ENCODE peak calls at places on chromosomes 6 and 20, in seven cellular contexts. F is CD8-positive, alpha-beta T cell; G is brain microvascular endothelial cell; A is foreskin fibroblast; O is IMR-90; B is neural crest cell; X is progenitor cell of endocrine pancreas. L is an unnamed sample.

GRCh38 chr6:107800564-107801164 is 23.4 kb downstream of the SCML4 start:
- DNase-seq in A (no peak), O (no peak), F (no peak), X (no peak), G (no peak), B (no peak), L (no peak)

GRCh38 chr6:55679503-55679902 is 100.5 kb upstream of the HMGCLL1 start:
- DNase-seq in F (no peak), B (no peak), O (no peak), A (no peak), G (no peak), X (no peak), L (no peak)

GRCh38 chr6:1619666-1620503 is 10.2 kb downstream of the FOXC1 start:
- DNase-seq in F (no peak), B (no peak), G (no peak), A (no peak), X (no peak), O (no peak), L (no peak)

GRCh38 chr20:2603816-2604505 is 48.5 kb upstream of the NOP56 start:
- DNase-seq in A (no peak), X (no peak), B (no peak), G (no peak), F (no peak), O (no peak), L (no peak)

GRCh38 chr20:3658708-3659491 is 4.3 kb downstream of the GFRA4 start:
- DNase-seq in F (no peak), G (no peak), X (no peak), B (no peak), O (no peak), A (no peak), L (no peak)

GRCh38 chr20:45538209-45538798 is 978 bp downstream of the WFDC6 start:
- DNase-seq in X (no peak), G (no peak), F (no peak), O (no peak), B (no peak), A (no peak), L (no peak)

GRCh38 chr6:150145830-150146229 is 3.0 kb downstream of the PPP1R14C start:
- DNase-seq in F (no peak), G (no peak), X (no peak), B (no peak), O (no peak), A (no peak), L (no peak)

GRCh38 chr20:36728986-36729385 is 16.9 kb downstream of the NDRG3 start:
- DNase-seq in O (peak; percentile 56), B (no peak), G (peak; percentile 22), X (no peak), F (no peak), A (no peak), L (no peak)

GRCh38 chr6:131116755-131117360 is 18.4 kb upstream of the AKAP7 start:
- DNase-seq in B (no peak), F (peak; percentile 7), O (peak; percentile 64), X (no peak), A (peak; percentile 25), G (peak; percentile 42), L (no peak)

GRCh38 chr20:38864662-38865061 is 59.2 kb downstream of the PPP1R16B start:
- DNase-seq in G (no peak), A (no peak), O (no peak), B (no peak), F (no peak), X (no peak), L (no peak)

GRCh38 chr6:112030206-112030932 is 23.5 kb upstream of the CCN6 start:
- DNase-seq in F (no peak), O (no peak), B (no peak), G (no peak), A (no peak), X (no peak), L (no peak)

GRCh38 chr6:123321020-123321419 is 315.7 kb downstream of the TRDN start:
- DNase-seq in X (no peak), G (no peak), B (no peak), F (no peak), O (no peak), A (no peak), L (no peak)

GRCh38 chr6:113464959-113465358 is 392.2 kb upstream of the MARCKS start:
- DNase-seq in A (peak; percentile 89), G (peak; percentile 72), B (no peak), O (peak; percentile 85), F (no peak), X (no peak), L (no peak)

GRCh38 chr20:38134427-38135281 is 30.4 kb downstream of the TGM2 start:
- DNase-seq in X (no peak), B (no peak), O (peak; percentile 64), G (peak; percentile 79), A (peak; percentile 32), F (no peak), L (no peak)

GRCh38 chr20:5482791-5483190 is 166.0 kb upstream of the PROKR2 start:
- DNase-seq in G (peak; percentile 27), B (no peak), X (no peak), O (peak; percentile 17), F (no peak), A (peak; percentile 18), L (no peak)

GRCh38 chr6:170516783-170517616 is 36.1 kb downstream of the PSMB1 start:
- DNase-seq in F (peak; percentile 36), X (peak; percentile 25), B (peak; percentile 37), A (peak; percentile 64), G (peak; percentile 71), O (peak; percentile 78), L (peak; percentile 45)

GRCh38 chr6:402901-403658 is 11.5 kb downstream of the IRF4 start:
- DNase-seq in X (no peak), F (no peak), O (no peak), A (no peak), B (no peak), G (no peak), L (no peak)

GRCh38 chr6:43494321-43494720 is 15.8 kb downstream of the LRRC73 start:
- DNase-seq in F (no peak), X (no peak), O (no peak), G (no peak), A (no peak), B (no peak), L (no peak)

DNA sequence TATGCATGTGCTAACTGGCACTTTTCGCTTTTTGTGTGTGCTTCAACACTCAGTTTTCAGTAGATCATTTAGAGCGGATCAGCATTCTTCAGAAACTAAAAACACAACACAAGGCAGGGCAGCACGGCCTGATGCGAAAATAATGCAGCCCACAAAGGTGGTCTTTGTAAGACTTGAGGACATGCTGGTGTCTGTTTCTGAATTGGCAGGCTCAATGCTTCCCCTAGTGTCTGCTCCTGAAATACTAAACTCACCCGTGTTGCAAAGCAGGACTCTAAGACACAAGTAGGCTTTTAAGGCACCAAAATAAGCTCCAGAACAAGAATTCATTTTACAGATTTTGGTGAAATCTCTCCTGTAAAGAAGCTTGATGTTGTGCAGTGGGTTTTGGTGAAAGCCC is 676.5 kb downstream of the TENT5A start:
- DNase-seq in G (peak; percentile 7), F (no peak), X (no peak), O (peak; percentile 12), A (no peak), B (peak; percentile 36), L (no peak)
- TF ChIP-seq CTCF in G (peak; percentile 77), F (no peak), X (peak; percentile 65), O (peak; percentile 39), A (peak; percentile 58), B (peak; percentile 67), L (no peak)

GRCh38 chr20:25213566-25214415 is 18.3 kb downstream of the ENTPD6 start:
- DNase-seq in G (no peak), F (no peak), A (no peak), B (no peak), O (no peak), X (no peak), L (no peak)

GRCh38 chr20:25214416-25214770 is 18.9 kb downstream of the ENTPD6 start:
- DNase-seq in F (no peak), B (no peak), X (no peak), G (no peak), A (no peak), O (no peak), L (no peak)

GRCh38 chr20:25214824-25215223 is 19.3 kb downstream of the ENTPD6 start:
- DNase-seq in B (no peak), F (no peak), X (no peak), A (no peak), O (no peak), G (no peak), L (no peak)

GRCh38 chr20:25216199-25216945 is 20.9 kb downstream of the ENTPD6 start:
- DNase-seq in F (no peak), B (no peak), O (no peak), X (no peak), A (no peak), G (no peak), L (no peak)

GRCh38 chr20:25215521-25215920 is 20.0 kb downstream of the ENTPD6 start:
- DNase-seq in X (no peak), G (no peak), F (no peak), O (no peak), B (no peak), A (no peak), L (no peak)
- TF ChIP-seq CTCF in X (no peak), G (no peak), F (no peak), O (no peak), B (no peak), A (no peak), L (no peak)

DNA sequence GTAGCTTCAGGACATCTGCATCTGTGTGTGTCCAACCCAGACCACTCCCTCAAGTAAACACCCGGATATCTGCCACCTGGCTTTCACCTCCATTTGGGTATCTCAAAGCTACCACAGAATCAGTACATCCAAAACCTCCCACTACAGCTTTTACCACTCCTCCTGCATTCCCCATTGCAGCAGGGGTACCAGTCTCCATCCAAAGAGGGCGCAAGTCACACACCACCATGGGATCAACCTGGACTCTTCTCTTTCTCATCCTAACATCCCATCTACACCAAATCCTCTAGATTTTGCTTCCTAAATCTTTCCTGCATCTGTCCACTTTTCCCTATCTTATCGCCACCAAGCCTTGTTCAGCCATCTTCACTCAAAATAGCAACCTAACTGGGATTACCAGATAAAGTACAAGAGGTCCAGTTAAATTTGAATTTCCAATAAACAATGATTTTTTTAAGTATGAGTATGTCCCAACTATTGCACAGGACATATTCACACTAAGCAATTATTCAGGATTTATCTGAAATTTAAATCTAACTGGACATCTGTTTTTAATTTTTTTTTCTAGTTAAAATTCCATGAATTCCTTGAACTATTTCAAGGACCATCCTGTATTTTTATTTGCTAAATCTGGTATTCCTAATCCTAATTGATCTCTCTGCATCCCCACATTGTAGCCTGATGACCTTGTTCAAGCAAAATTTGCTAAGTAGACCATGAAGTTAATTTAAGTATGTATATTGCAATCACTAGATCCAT is 164.3 kb upstream of the MLN start:
- DNase-seq in F (no peak), O (no peak), G (no peak), A (peak; percentile 6), B (no peak), X (no peak), L (no peak)
- TF ChIP-seq CTCF in F (no peak), O (no peak), G (peak; percentile 54), A (peak; percentile 10), B (peak; percentile 50), X (peak; percentile 63), L (no peak)

DNA sequence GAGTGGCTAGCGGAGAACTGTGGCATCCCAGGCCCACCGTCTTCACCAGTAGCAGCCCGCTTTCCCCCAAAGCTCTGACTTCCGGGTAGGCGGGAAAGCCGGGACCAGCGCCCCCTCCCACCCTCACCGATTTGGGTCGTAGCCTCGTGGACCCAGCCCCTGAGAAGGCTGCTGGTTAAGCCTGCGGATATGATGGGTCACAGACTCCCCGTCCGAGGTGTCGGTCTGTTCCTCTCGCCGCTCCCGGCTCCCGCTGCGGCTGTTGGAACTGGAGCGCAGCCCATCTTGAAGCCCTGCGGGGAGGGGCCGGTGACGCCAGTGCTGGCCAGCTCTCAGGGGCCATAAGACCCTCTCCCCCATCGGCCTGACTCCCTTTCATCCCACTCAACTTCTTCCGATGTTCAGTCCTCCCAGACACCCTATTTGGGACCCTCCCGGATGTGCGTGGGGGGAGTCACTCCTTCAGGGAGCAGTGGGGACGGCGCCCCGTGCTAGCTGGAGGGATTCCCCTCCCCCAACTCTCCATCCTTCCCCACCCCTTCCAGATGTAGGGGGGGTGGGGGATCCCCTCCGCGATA is 772 bp downstream of the GNL1 start:
- DNase-seq in A (peak; percentile 21), G (peak; percentile 7), B (peak; percentile 45), X (peak; percentile 24), O (peak; percentile 23), F (no peak), L (peak; percentile 31)
- TF ChIP-seq CTCF in A (no peak), G (peak; percentile 18), B (no peak), X (no peak), O (no peak), F (no peak), L (no peak)